ENCODE peak calls at places on chromosomes 16 and 17, in ten cellular contexts. Y is neural crest cell, I is NCI-H1092, T is AG10803, N is dorsolateral prefrontal cortex, S is AG08396, E is endodermal cell, C is left ventricle myocardium superior, D is cardiac muscle cell, L is ACHN. Q is an unnamed sample.

GRCh38 chr17:64306850-64307463 is 43.9 kb upstream of the TEX2 start:
- DNase-seq in L (peak), T (peak), I (no peak), C (peak), Y (peak), N (peak), D (peak), S (peak), E (peak), Q (peak)

GRCh38 chr16:3823427-3823826 is 57.1 kb downstream of the CREBBP start:
- DNase-seq in E (no peak), S (no peak), C (no peak), L (no peak), I (no peak), T (no peak), N (no peak), Y (no peak), D (no peak), Q (no peak)

GRCh38 chr16:12551530-12551929 is 252.2 kb downstream of the CPPED1 start:
- DNase-seq in D (no peak), I (no peak), L (no peak), C (no peak), S (no peak), T (no peak), Y (no peak), N (no peak), E (no peak), Q (no peak)

GRCh38 chr16:51524555-51525373 is 373.7 kb upstream of the SALL1 start:
- DNase-seq in T (peak), E (no peak), I (no peak), D (peak), S (peak), Y (no peak), C (no peak), N (peak), L (peak), Q (no peak)

GRCh38 chr17:58759522-58759921 is 3.9 kb downstream of the PPM1E start:
- DNase-seq in S (no peak), N (no peak), Y (no peak), L (no peak), D (no peak), C (no peak), T (no peak), I (no peak), E (no peak), Q (no peak)

GRCh38 chr17:39928868-39929651 is 1.5 kb downstream of the LRRC3C start:
- DNase-seq in I (no peak), Y (no peak), N (no peak), S (peak), D (peak), T (peak), C (no peak), E (no peak), L (peak), Q (no peak)

GRCh38 chr17:39564201-39564828 is 43.4 kb downstream of the NEUROD2 start:
- DNase-seq in Y (no peak), L (no peak), N (no peak), D (peak), E (peak), S (no peak), T (no peak), C (no peak), I (no peak), Q (peak)

GRCh38 chr16:85423186-85423550 is 190.0 kb upstream of the GSE1 start:
- DNase-seq in N (no peak), I (no peak), Y (no peak), C (peak), S (no peak), L (no peak), T (no peak), D (no peak), E (no peak), Q (no peak)

GRCh38 chr17:9875441-9875840 is 29.6 kb downstream of the RCVRN start:
- DNase-seq in E (peak), C (no peak), D (peak), N (no peak), T (peak), I (no peak), S (no peak), L (peak), Y (no peak), Q (peak)

GRCh38 chr17:31155208-31155810 is 60.5 kb downstream of the NF1 start:
- DNase-seq in Y (no peak), T (peak), C (no peak), D (no peak), I (no peak), L (peak), S (no peak), N (no peak), E (no peak), Q (no peak)

GRCh38 chr16:1612320-1613111 is at the start of gene CRAMP1:
- DNase-seq in D (peak), S (peak), L (peak), N (no peak), E (peak), T (no peak), Y (peak), I (no peak), C (peak), Q (peak)

GRCh38 chr17:74746922-74747321 is 1.5 kb upstream of the NHERF1 start:
- DNase-seq in I (no peak), C (peak), L (no peak), D (peak), T (no peak), Y (no peak), N (no peak), S (no peak), E (peak), Q (no peak)

GRCh38 chr17:74916851-74917199 is 6.2 kb downstream of the USH1G start:
- DNase-seq in D (no peak), Y (no peak), L (no peak), S (no peak), N (no peak), T (no peak), E (peak), I (no peak), C (no peak), Q (no peak)

GRCh38 chr17:44926841-44927525 is 11.7 kb upstream of the GFAP start:
- DNase-seq in L (no peak), T (no peak), E (peak), Y (no peak), S (no peak), D (no peak), N (no peak), I (no peak), C (no peak), Q (no peak)

GRCh38 chr17:9646556-9646905 is 1.2 kb downstream of the USP43 start:
- DNase-seq in N (no peak), E (peak), L (peak), D (no peak), C (no peak), Y (no peak), S (no peak), I (no peak), T (no peak), Q (peak)

GRCh38 chr16:22323998-22324786 is 27.0 kb downstream of the POLR3E start:
- DNase-seq in C (no peak), E (peak), I (no peak), L (no peak), D (no peak), T (no peak), N (no peak), S (no peak), Y (no peak), Q (no peak)

GRCh38 chr17:14730821-14731220 is 429.9 kb downstream of the HS3ST3B1 start:
- DNase-seq in L (no peak), Y (no peak), N (no peak), E (no peak), I (no peak), T (no peak), C (no peak), S (no peak), D (no peak), Q (no peak)

GRCh38 chr16:588639-588888 is 1.3 kb upstream of the RAB40C start:
- DNase-seq in S (no peak), Y (peak), N (no peak), L (peak), C (peak), E (peak), I (peak), T (peak), D (peak), Q (peak)

GRCh38 chr17:63486317-63487013 is 9.6 kb downstream of the ACE start:
- DNase-seq in I (no peak), S (no peak), L (no peak), D (no peak), Y (no peak), T (no peak), C (no peak), E (peak), N (no peak), Q (no peak)

GRCh38 chr17:44216173-44216572 is 3.3 kb downstream of the UBTF start:
- DNase-seq in N (no peak), E (no peak), Y (no peak), C (no peak), L (no peak), I (no peak), S (no peak), T (no peak), D (no peak), Q (no peak)

GRCh38 chr16:80526418-80527061 is 14.3 kb upstream of the DYNLRB2 start:
- DNase-seq in C (no peak), L (peak), I (peak), T (peak), Y (peak), S (peak), N (no peak), D (peak), E (peak), Q (peak)

GRCh38 chr16:3472878-3473595 is 22.3 kb downstream of the C16orf90 start:
- DNase-seq in N (no peak), T (peak), I (no peak), S (no peak), Y (no peak), D (no peak), E (no peak), C (no peak), L (no peak), Q (no peak)

GRCh38 chr17:76485569-76485968 is 15.7 kb downstream of the RHBDF2 start:
- DNase-seq in D (peak), I (no peak), T (no peak), Y (no peak), S (no peak), N (peak), E (no peak), L (no peak), C (peak), Q (no peak)

GRCh38 chr17:11554542-11554941 is 43.7 kb upstream of the DNAH9 start:
- DNase-seq in T (no peak), D (no peak), N (no peak), E (no peak), L (no peak), Y (no peak), S (no peak), I (no peak), C (no peak), Q (no peak)

GRCh38 chr17:64411999-64412771 is 21.5 kb upstream of the PECAM1 start:
- DNase-seq in D (peak), Y (peak), T (peak), I (peak), C (peak), N (peak), S (no peak), E (peak), L (no peak), Q (peak)

GRCh38 chr16:76913046-76913445 is 277.9 kb upstream of the MON1B start:
- DNase-seq in E (no peak), S (no peak), L (no peak), D (no peak), T (peak), N (no peak), C (no peak), I (no peak), Y (no peak), Q (no peak)

GRCh38 chr16:90035902-90036301 is 16.6 kb upstream of the DBNDD1 start:
- DNase-seq in S (no peak), T (no peak), Y (no peak), I (no peak), N (no peak), C (no peak), E (peak), D (no peak), L (no peak), Q (peak)